ENCODE peak calls at places on chromosomes 12 and 14, in four cellular contexts. One of them, this sample, is unnamed.
A peak's percentile ranks its signal among the peaks of the same experiment; 100 is the strongest.

GRCh38 chr12:71426648-71427047 is 12.9 kb upstream of the LGR5 start:
- DNase-seq in naive B cell: no peak
- DNase-seq in GM23338: no peak
- DNase-seq in left colon: no peak
- DNase-seq in this sample: no peak

GRCh38 chr14:75267141-75267601 is 11.5 kb upstream of the FOS start:
- DNase-seq in left colon: no peak
- DNase-seq in naive B cell: no peak
- DNase-seq in GM23338: peak; percentile 40
- DNase-seq in this sample: no peak

GRCh38 chr12:67716817-67717216 is 68.3 kb downstream of the DYRK2 start:
- DNase-seq in left colon: no peak
- DNase-seq in GM23338: no peak
- DNase-seq in naive B cell: no peak
- DNase-seq in this sample: no peak

GRCh38 chr12:49462103-49462739 is 76.6 kb upstream of the KCNH3 start:
- DNase-seq in GM23338: no peak
- DNase-seq in naive B cell: no peak
- DNase-seq in left colon: no peak
- DNase-seq in this sample: no peak

GRCh38 chr12:53067074-53067992 is 11.9 kb downstream of the SPRYD3 start:
- DNase-seq in GM23338: no peak
- DNase-seq in naive B cell: no peak
- DNase-seq in left colon: no peak
- DNase-seq in this sample: no peak

GRCh38 chr12:122148657-122149056 is 25.4 kb downstream of the IL31 start:
- DNase-seq in GM23338: no peak
- DNase-seq in naive B cell: no peak
- DNase-seq in left colon: no peak
- DNase-seq in this sample: no peak

GRCh38 chr12:70534466-70534865 is 102.8 kb downstream of the PTPRB start:
- DNase-seq in GM23338: no peak
- DNase-seq in left colon: no peak
- DNase-seq in naive B cell: no peak
- DNase-seq in this sample: no peak

GRCh38 chr12:48160807-48161206 is 3.5 kb upstream of the ASB8 start:
- DNase-seq in naive B cell: no peak
- DNase-seq in GM23338: no peak
- DNase-seq in left colon: no peak
- DNase-seq in this sample: no peak

GRCh38 chr14:30553311-30553989 is 5.5 kb upstream of the G2E3 start:
- DNase-seq in left colon: no peak
- DNase-seq in GM23338: no peak
- DNase-seq in naive B cell: no peak
- DNase-seq in this sample: no peak

GRCh38 chr12:78229491-78230209 is 399.0 kb downstream of the NAV3 start:
- DNase-seq in GM23338: peak; percentile 83
- DNase-seq in left colon: no peak
- DNase-seq in naive B cell: no peak
- DNase-seq in this sample: no peak